ENCODE peak calls at places on chromosome 18, in five cellular contexts. Y is uterus, X is neuronal stem cell, N is retinal pigment epithelial cell, E is WERI-Rb-1. A is an unnamed sample.

GRCh38 chr18:63578357-63578958 is 8.7 kb upstream of the SERPINB13 start:
- DNase-seq in X (peak), N (no peak), E (peak), Y (no peak), A (peak)

GRCh38 chr18:46426311-46427047 is 230.5 kb downstream of the LOXHD1 start:
- DNase-seq in N (no peak), Y (no peak), E (no peak), X (no peak), A (peak)

GRCh38 chr18:13368080-13368813 is 149.7 kb downstream of the LDLRAD4 start:
- DNase-seq in N (no peak), X (no peak), E (no peak), Y (no peak), A (no peak)

GRCh38 chr18:55856191-55856590 is 268.2 kb upstream of the TCF4 start:
- DNase-seq in Y (no peak), N (peak), E (no peak), X (no peak), A (peak)

GRCh38 chr18:3323900-3324299 is 62.0 kb downstream of the MYL12B start:
- DNase-seq in E (no peak), X (no peak), Y (no peak), N (no peak), A (no peak)

GRCh38 chr18:22695674-22696073 is 237.5 kb upstream of the RBBP8 start:
- DNase-seq in N (no peak), X (no peak), E (no peak), Y (no peak), A (no peak)

GRCh38 chr18:65725421-65726050 is 25.3 kb upstream of the CDH7 start:
- DNase-seq in Y (no peak), N (no peak), X (peak), E (peak), A (peak)

GRCh38 chr18:53909668-53910067 is 314.8 kb downstream of the MBD2 start:
- DNase-seq in E (peak), Y (no peak), X (no peak), N (no peak), A (no peak)

GRCh38 chr18:7586379-7586778 is 19.3 kb downstream of the PTPRM start:
- DNase-seq in E (no peak), X (no peak), Y (no peak), N (no peak), A (no peak)

GRCh38 chr18:74412106-74412880 is 44.8 kb downstream of the DIPK1C start:
- DNase-seq in N (no peak), Y (no peak), E (no peak), X (peak), A (no peak)

GRCh38 chr18:710418-711300 is 1.8 kb downstream of the ENOSF1 start:
- DNase-seq in N (peak), Y (no peak), E (no peak), X (no peak), A (no peak)
- H3K4me3 ChIP-seq in N (peak), Y (peak), E (peak), X (no peak), A (peak)

DNA sequence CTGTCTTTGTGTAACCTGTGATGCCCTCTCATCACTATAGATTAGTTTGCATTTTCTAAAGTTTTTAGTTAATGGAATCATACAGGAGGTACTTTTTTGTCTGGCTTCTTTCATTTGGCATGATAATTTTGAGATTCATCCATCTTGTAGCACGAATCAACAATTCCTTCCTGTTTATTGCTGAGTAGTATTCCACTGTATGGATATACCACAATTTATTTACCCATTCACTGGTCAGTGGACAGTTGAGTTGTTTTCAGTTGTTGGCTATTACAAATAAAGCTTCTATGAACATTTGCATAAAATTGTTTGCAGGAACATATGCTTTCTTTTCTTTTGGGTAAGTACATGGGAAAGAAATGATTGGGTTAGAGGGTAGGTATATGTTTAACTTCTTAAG is 40.1 kb upstream of the ZNF396 start:
- DNase-seq in Y (no peak), X (no peak), E (no peak), N (no peak), A (no peak)
- H3K4me3 ChIP-seq in Y (no peak), X (no peak), E (no peak), N (no peak), A (peak)

DNA sequence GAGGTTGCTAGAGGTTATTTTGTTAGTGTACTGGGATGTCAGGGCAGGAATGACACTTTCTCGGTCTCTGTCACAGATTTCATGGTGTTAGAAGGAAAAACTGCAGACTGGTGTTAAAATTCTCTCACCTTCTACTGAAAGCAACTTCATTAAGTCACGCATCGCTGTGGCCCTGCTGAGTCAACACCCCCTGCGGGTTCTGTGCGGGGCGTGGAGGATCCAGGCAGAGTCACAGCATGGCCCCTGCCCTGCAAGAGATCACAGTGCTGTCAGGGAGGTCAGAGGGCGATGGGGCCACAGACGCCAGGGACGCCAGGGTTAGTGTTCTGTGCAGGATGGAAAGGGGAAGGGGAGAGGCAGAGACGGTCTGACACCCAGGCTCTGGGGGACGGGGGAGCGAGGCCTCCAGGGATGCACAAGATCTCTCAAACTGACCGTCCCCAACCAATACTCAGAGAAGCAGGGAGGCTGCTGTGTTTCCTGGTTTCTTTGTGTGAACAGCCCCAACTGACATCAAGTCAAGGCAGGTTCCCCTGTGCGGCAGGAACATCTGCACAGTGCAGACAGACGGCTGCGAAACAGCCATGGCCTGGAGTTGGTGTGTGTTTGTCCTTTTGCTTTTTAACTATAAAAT is 354.9 kb upstream of the SALL3 start:
- DNase-seq in Y (no peak), N (no peak), E (peak), X (no peak), A (peak)
- H3K4me3 ChIP-seq in Y (no peak), N (no peak), E (no peak), X (no peak), A (no peak)

GRCh38 chr18:48929951-48930713 is 20.6 kb downstream of the SMAD7 start:
- DNase-seq in Y (no peak), E (no peak), X (no peak), N (peak), A (no peak)
- H3K4me3 ChIP-seq in Y (peak), E (no peak), X (no peak), N (peak), A (peak)

DNA sequence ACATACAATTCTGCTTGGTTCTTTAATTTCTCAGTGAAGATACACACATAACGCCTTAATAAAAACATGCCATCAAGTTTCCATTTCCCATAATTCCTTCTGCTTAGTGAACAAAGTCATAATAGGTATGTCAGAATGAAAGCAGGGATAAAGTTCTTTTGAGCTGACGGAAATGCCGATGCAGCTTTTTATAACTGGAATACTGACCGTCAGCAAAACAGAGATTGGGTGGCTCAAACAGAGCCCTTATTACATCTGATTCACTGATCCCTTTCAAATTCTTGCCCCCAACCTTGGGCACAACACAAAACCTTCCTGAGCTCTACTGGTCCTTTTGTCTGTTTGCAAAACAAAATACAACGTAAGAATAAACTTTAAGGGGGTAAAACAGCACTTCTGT is 140.4 kb downstream of the CDH2 start:
- DNase-seq in E (no peak), N (peak), X (peak), Y (no peak), A (no peak)
- H3K4me3 ChIP-seq in E (no peak), N (no peak), X (no peak), Y (no peak), A (no peak)

DNA sequence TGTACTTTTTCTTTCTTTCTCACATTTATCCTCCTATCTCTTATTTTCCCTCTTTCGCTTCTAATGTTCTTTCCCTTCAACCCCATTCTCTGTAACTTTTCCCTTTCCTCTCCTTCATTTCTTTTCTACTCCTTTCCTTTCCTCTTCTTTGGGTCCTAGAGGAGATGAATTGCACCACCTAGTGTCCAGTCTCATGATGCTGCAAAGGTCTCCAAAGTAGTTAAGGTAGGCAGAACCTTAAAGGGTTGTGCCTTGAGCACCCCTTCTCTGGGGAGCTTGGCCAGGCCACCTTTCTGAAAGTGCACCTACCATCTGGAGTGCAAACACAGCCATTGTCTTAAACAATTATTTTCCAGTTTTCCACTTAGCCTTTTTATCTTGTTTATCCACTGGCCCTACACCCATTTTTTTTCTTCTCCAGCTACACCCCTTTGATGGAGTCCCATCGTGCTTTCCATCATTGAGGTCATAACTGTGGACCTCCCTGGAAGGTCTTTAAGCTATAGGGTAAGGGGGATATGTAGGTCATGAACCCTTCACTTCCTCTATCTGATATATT is 156.0 kb downstream of the ESCO1 start:
- DNase-seq in E (peak), N (no peak), Y (no peak), X (peak), A (peak)
- H3K4me3 ChIP-seq in E (no peak), N (no peak), Y (no peak), X (no peak), A (no peak)

DNA sequence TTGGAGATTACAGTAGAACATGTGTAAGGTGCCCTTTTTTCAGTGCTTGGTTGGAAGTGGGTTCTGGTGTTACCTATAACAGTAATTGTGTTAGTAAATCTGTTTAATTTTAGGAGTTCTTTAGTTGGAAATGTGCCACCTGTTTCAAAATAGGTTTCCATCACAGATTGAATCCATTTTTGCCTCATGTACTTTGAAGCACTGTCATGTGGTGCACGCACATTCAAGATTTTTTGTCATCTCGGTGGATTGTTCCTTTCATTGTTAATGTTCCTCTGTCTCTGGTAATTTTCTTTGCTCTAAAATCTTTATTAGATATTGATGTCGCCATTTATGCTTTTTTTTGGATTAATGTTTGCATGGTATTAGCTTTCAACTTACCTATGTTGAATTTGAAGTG is 1.3 kb downstream of the ATP9B start:
- DNase-seq in E (no peak), N (no peak), Y (no peak), X (no peak), A (peak)
- H3K4me3 ChIP-seq in E (peak), N (peak), Y (peak), X (peak), A (peak)

DNA sequence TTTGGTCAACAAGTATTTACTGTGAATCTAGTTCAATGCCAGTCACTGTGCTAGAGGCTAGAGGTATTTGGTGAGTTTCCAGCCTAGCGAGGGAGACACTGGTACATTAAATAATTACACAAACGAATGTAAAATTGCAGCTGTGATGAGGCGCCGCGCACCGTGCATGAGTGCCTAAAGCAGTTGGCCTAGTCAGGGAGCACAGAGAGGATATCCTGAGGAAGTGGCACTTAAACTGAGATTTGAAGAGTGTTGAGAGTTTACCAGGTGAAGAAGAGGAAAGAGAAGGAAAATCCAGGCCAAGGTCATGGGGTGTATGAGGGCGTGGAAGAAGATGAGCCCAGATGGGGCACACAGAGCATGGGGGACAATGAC is 157.6 kb upstream of the NDUFV2 start:
- DNase-seq in E (no peak), X (no peak), Y (no peak), N (no peak), A (no peak)
- H3K4me3 ChIP-seq in E (no peak), X (no peak), Y (no peak), N (no peak), A (no peak)

DNA sequence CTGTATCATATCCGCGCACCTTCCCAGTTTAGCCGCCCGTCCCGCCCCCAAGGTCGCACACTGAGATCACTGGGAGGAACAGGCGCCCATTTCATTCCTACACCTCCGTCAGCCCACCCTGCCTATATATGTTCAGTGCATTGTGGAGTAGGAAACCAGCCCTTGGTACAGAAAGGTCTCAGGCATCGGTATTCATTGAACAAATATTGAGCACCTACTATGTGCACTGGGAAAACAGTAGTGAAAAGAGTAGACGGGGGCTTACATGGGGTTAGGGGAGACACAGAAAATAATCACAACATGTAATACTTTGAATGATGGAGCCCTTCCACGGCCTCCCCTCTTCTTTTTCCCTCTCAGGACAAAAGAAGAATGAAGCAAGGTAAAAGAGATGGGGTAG is 760 bp upstream of the FECH start:
- DNase-seq in N (no peak), X (no peak), E (no peak), Y (no peak), A (no peak)
- H3K4me3 ChIP-seq in N (no peak), X (no peak), E (no peak), Y (no peak), A (no peak)

GRCh38 chr18:24987933-24988840 is 363.8 kb downstream of the ZNF521 start:
- DNase-seq in N (no peak), Y (peak), E (no peak), X (no peak), A (no peak)
- H3K4me3 ChIP-seq in N (no peak), Y (no peak), E (no peak), X (peak), A (no peak)

A was measured in endodermal cell.